ENCODE peak calls at places on chromosome 16, in ten cellular contexts. J, U, H, S, B, P, L, M, Z and V are unnamed samples.

GRCh38 chr16:75264999-75265910 is 13.8 kb upstream of the BCAR1 start:
- DNase-seq in S (no peak), L (no peak), U (no peak), H (no peak), M (peak; percentile 56), P (no peak), B (no peak), J (no peak), Z (no peak), V (peak; percentile 11)

GRCh38 chr16:52237823-52238222 is 309.1 kb downstream of the TOX3 start:
- DNase-seq in S (no peak), U (no peak), P (no peak), Z (no peak), B (no peak), M (no peak), L (no peak), J (no peak), H (no peak), V (no peak)

GRCh38 chr16:52528393-52529080 is 18.4 kb downstream of the TOX3 start:
- DNase-seq in Z (no peak), U (no peak), H (no peak), B (no peak), J (no peak), L (no peak), P (no peak), S (no peak), M (no peak), V (peak; percentile 4)

GRCh38 chr16:4690946-4691665 is 2.3 kb upstream of the NUDT16L1 start:
- DNase-seq in M (no peak), P (no peak), Z (no peak), S (no peak), L (no peak), B (no peak), U (no peak), H (no peak), J (no peak), V (no peak)

GRCh38 chr16:49492090-49492801 is 118.6 kb downstream of the C16orf78 start:
- DNase-seq in S (peak; percentile 38), P (peak; percentile 62), Z (peak; percentile 37), L (no peak), H (no peak), M (peak; percentile 79), J (peak; percentile 64), B (no peak), U (peak; percentile 83), V (peak; percentile 23)

GRCh38 chr16:31052131-31052530 is 18.8 kb downstream of the STX4 start:
- DNase-seq in P (no peak), U (no peak), M (no peak), S (no peak), J (no peak), B (peak; percentile 69), H (peak; percentile 77), Z (no peak), L (peak; percentile 96), V (no peak)

GRCh38 chr16:62213763-62214162 is 177.5 kb upstream of the CDH8 start:
- DNase-seq in J (no peak), Z (no peak), U (peak; percentile 43), H (no peak), B (no peak), M (no peak), S (no peak), L (no peak), P (no peak), V (no peak)

GRCh38 chr16:17768257-17768656 is 297.5 kb upstream of the XYLT1 start:
- DNase-seq in Z (no peak), L (peak; percentile 59), J (no peak), B (no peak), H (no peak), S (no peak), P (no peak), U (no peak), M (no peak), V (no peak)

GRCh38 chr16:27978876-27979275 is 84.6 kb downstream of the GSG1L start:
- DNase-seq in H (no peak), L (no peak), S (no peak), Z (no peak), M (no peak), J (no peak), U (no peak), P (no peak), B (no peak), V (no peak)

GRCh38 chr16:58110590-58111330 is 18.4 kb downstream of the CFAP20 start:
- DNase-seq in Z (no peak), L (no peak), B (no peak), M (no peak), S (no peak), U (no peak), J (peak; percentile 43), P (no peak), H (no peak), V (no peak)

GRCh38 chr16:30335598-30336474 is 19.3 kb downstream of the CD2BP2 start:
- DNase-seq in M (no peak), J (no peak), U (no peak), P (peak; percentile 38), H (no peak), L (no peak), S (no peak), B (no peak), Z (no peak), V (no peak)

GRCh38 chr16:79437764-79438728 is 162.5 kb downstream of the MAF start:
- DNase-seq in P (no peak), J (no peak), M (no peak), S (peak; percentile 65), U (peak; percentile 71), L (no peak), H (no peak), Z (no peak), B (no peak), V (no peak)

GRCh38 chr16:85715169-85716015 is 26.6 kb upstream of the GINS2 start:
- DNase-seq in S (no peak), M (peak; percentile 96), Z (peak; percentile 59), H (no peak), B (no peak), P (no peak), J (peak; percentile 18), U (peak; percentile 63), L (no peak), V (peak; percentile 71)

GRCh38 chr16:12874135-12874534 is 27.3 kb upstream of the SHISA9 start:
- DNase-seq in S (no peak), L (peak; percentile 83), M (no peak), J (no peak), Z (no peak), B (no peak), U (no peak), P (no peak), H (no peak), V (no peak)

GRCh38 chr16:23280483-23280967 is 21.6 kb upstream of the SCNN1B start:
- DNase-seq in B (no peak), S (no peak), H (no peak), U (no peak), J (no peak), Z (peak; percentile 46), L (peak; percentile 20), M (peak; percentile 88), P (no peak), V (peak; percentile 71)

GRCh38 chr16:88759245-88759975 is 25.6 kb downstream of the PIEZO1 start:
- DNase-seq in P (peak; percentile 49), B (no peak), H (no peak), M (no peak), S (no peak), L (no peak), J (peak; percentile 95), Z (no peak), U (peak; percentile 79), V (peak; percentile 34)

GRCh38 chr16:23081675-23082119 is 67.6 kb downstream of the USP31 start:
- DNase-seq in Z (no peak), M (peak; percentile 70), U (no peak), H (no peak), B (no peak), L (peak; percentile 24), S (peak; percentile 8), J (no peak), P (no peak), V (peak; percentile 15)

GRCh38 chr16:86379505-86379846 is 130.9 kb upstream of the FOXF1 start:
- DNase-seq in M (no peak), U (no peak), S (no peak), B (no peak), Z (no peak), J (no peak), P (no peak), L (no peak), H (no peak), V (no peak)

GRCh38 chr16:27449434-27450188 is 47.6 kb downstream of the IL21R start:
- DNase-seq in S (no peak), Z (no peak), B (no peak), M (no peak), U (no peak), P (peak; percentile 85), L (no peak), H (no peak), J (no peak), V (no peak)

GRCh38 chr16:49706620-49707355 is 149.1 kb downstream of the ZNF423 start:
- DNase-seq in P (no peak), S (no peak), L (no peak), H (no peak), B (no peak), Z (no peak), M (no peak), U (no peak), J (no peak), V (peak; percentile 12)

GRCh38 chr16:79170565-79171242 is 429.8 kb downstream of the MAF start:
- DNase-seq in B (no peak), J (no peak), P (no peak), M (peak; percentile 62), Z (no peak), U (no peak), H (no peak), L (no peak), S (no peak), V (no peak)

GRCh38 chr16:11356573-11357331 is 11.5 kb downstream of the RMI2 start:
- DNase-seq in B (no peak), H (no peak), U (peak; percentile 84), Z (peak; percentile 7), L (peak; percentile 45), S (peak; percentile 59), J (peak; percentile 77), M (peak; percentile 37), P (peak; percentile 59), V (peak; percentile 63)

GRCh38 chr16:47949276-47949675 is 206.5 kb downstream of the ABCC12 start:
- DNase-seq in M (no peak), H (no peak), Z (no peak), P (no peak), L (no peak), S (no peak), B (no peak), J (no peak), U (no peak), V (no peak)

GRCh38 chr16:525520-526180 is 1.9 kb upstream of the CAPN15 start:
- DNase-seq in Z (no peak), M (peak; percentile 13), S (no peak), L (peak; percentile 86), J (no peak), P (peak; percentile 55), U (no peak), H (peak; percentile 50), B (peak; percentile 47), V (no peak)

GRCh38 chr16:27311449-27311831 is 2.3 kb upstream of the IL4R start:
- DNase-seq in U (no peak), L (no peak), Z (no peak), P (no peak), B (no peak), M (no peak), S (no peak), J (no peak), H (no peak), V (no peak)

GRCh38 chr16:893360-893759 is 77.4 kb downstream of the LMF1 start:
- DNase-seq in Z (no peak), S (no peak), H (no peak), J (no peak), B (no peak), U (no peak), P (no peak), M (no peak), L (no peak), V (no peak)